ENCODE peak calls at places on chromosomes 13 and 19, in five cellular contexts. G is colonic mucosa; S is kidney glomerular epithelial cell; C is stimulated activated CD8-positive, alpha-beta memory T cell treated with anti-CD3 and anti-CD28 coated beads, Interleukin-7, amount 100 ng/mL, for 1 hour; B is upper lobe of right lung. P is an unnamed sample.

GRCh38 chr13:39263033-39263432 is 224.8 kb downstream of the NHLRC3 start:
- DNase-seq in G (peak), S (peak), C (no peak), B (no peak), P (no peak)

GRCh38 chr13:43031881-43032280 is 8.5 kb downstream of the DNAJC15 start:
- DNase-seq in G (no peak), S (no peak), C (no peak), B (no peak), P (no peak)

GRCh38 chr19:18053571-18054219 is 33.0 kb downstream of the IL12RB1 start:
- DNase-seq in G (no peak), S (peak), C (no peak), B (no peak), P (no peak)

GRCh38 chr13:46172531-46172991 is 9.4 kb downstream of the LCP1 start:
- DNase-seq in G (no peak), S (no peak), C (no peak), B (no peak), P (no peak)

GRCh38 chr13:37657134-37657533 is 58.6 kb upstream of the POSTN start:
- DNase-seq in G (no peak), S (no peak), C (no peak), B (no peak), P (no peak)

GRCh38 chr13:80824231-80824630 is 483.3 kb upstream of the SPRY2 start:
- DNase-seq in G (no peak), S (no peak), C (no peak), B (no peak), P (no peak)

GRCh38 chr19:45047188-45047797 is 8.4 kb downstream of the CLASRP start:
- DNase-seq in G (no peak), S (no peak), C (no peak), B (no peak), P (no peak)

GRCh38 chr13:100096526-100096925 is 7.6 kb downstream of the PCCA start:
- DNase-seq in G (no peak), S (no peak), C (no peak), B (no peak), P (no peak)

GRCh38 chr13:97074618-97075017 is 80.3 kb upstream of the OXGR1 start:
- DNase-seq in G (no peak), S (no peak), C (no peak), B (no peak), P (no peak)

GRCh38 chr19:37942516-37942902 is 35.5 kb downstream of the SIPA1L3 start:
- DNase-seq in G (no peak), S (no peak), C (no peak), B (peak), P (no peak)

GRCh38 chr19:51079486-51080110 is 3.1 kb downstream of the KLK14 start:
- DNase-seq in G (no peak), S (no peak), C (no peak), B (no peak), P (no peak)

GRCh38 chr13:72384879-72385278 is 342.6 kb downstream of the MZT1 start:
- DNase-seq in G (no peak), S (peak), C (no peak), B (no peak), P (no peak)

GRCh38 chr13:46721054-46721453 is 75.9 kb downstream of the ESD start:
- DNase-seq in G (peak), S (peak), C (no peak), B (no peak), P (no peak)

GRCh38 chr19:35211545-35212230 is 16.9 kb downstream of the FAM187B start:
- DNase-seq in G (peak), S (no peak), C (peak), B (peak), P (peak)

GRCh38 chr13:74593688-74594087 is 459.5 kb upstream of the KLF12 start:
- DNase-seq in G (no peak), S (no peak), C (no peak), B (no peak), P (no peak)

GRCh38 chr19:50244695-50245094 is 41.3 kb downstream of the MYH14 start:
- DNase-seq in G (no peak), S (no peak), C (no peak), B (no peak), P (no peak)

GRCh38 chr13:44715287-44716224 is 139.4 kb upstream of the TSC22D1 start:
- DNase-seq in G (no peak), S (no peak), C (no peak), B (no peak), P (no peak)

GRCh38 chr19:27674701-27675100 is 1538.2 kb downstream of the UQCRFS1 start:
- DNase-seq in G (no peak), S (no peak), C (no peak), B (no peak), P (no peak)

GRCh38 chr19:14366529-14366928 is 14.7 kb upstream of the ADGRE5 start:
- DNase-seq in G (peak), S (peak), C (peak), B (peak), P (peak)

GRCh38 chr13:42276683-42277082 is 4.7 kb downstream of the AKAP11 start:
- DNase-seq in G (no peak), S (no peak), C (no peak), B (no peak), P (no peak)

GRCh38 chr19:36997152-36997842 is 80.9 kb upstream of the ZNF420 start:
- DNase-seq in G (no peak), S (no peak), C (no peak), B (no peak), P (no peak)

GRCh38 chr19:42189133-42189532 is 28.3 kb downstream of the DEDD2 start:
- DNase-seq in G (no peak), S (no peak), C (no peak), B (no peak), P (no peak)

GRCh38 chr19:4061178-4061682 is 5.5 kb downstream of the ZBTB7A start:
- DNase-seq in G (peak), S (no peak), C (no peak), B (peak), P (no peak)

GRCh38 chr19:48813123-48813911 is 2.5 kb upstream of the BCAT2 start:
- DNase-seq in G (no peak), S (no peak), C (no peak), B (no peak), P (no peak)

GRCh38 chr19:35247526-35248309 is 1.1 kb upstream of the LSR start:
- DNase-seq in G (peak), S (peak), C (peak), B (peak), P (peak)

GRCh38 chr19:3459322-3459881 is 20.9 kb downstream of the SMIM24 start:
- DNase-seq in G (peak), S (peak), C (no peak), B (peak), P (no peak)

GRCh38 chr13:45108716-45109706 is 11.3 kb upstream of the GTF2F2 start:
- DNase-seq in G (no peak), S (peak), C (no peak), B (no peak), P (no peak)

P was measured in activated CD8-positive, alpha-beta memory T cell treated with anti-CD3 and anti-CD28 coated beads, Interleukin-2, amount 50 U/mL, for 48 hours.